ENCODE peak calls at places on chromosome 21, in nine cellular contexts. One of them, this sample, is unnamed.

GRCh38 chr21:43691086-43691795 is 27.7 kb upstream of the PDXK start:
- DNase-seq in tibial nerve: no peak
- DNase-seq in hepatocyte: no peak
- DNase-seq in lower lobe of right lung: peak; percentile 36
- DNase-seq in HCT116: no peak
- DNase-seq in HFF-Myc: no peak
- DNase-seq in astrocyte: no peak
- DNase-seq in endodermal cell: no peak
- DNase-seq in ovary: no peak
- DNase-seq in this sample: no peak

GRCh38 chr21:46363698-46364097 is 39.7 kb downstream of the PCNT start:
- DNase-seq in tibial nerve: no peak
- DNase-seq in hepatocyte: no peak
- DNase-seq in lower lobe of right lung: no peak
- DNase-seq in HCT116: no peak
- DNase-seq in HFF-Myc: no peak
- DNase-seq in astrocyte: no peak
- DNase-seq in endodermal cell: peak; percentile 53
- DNase-seq in ovary: no peak
- DNase-seq in this sample: no peak

GRCh38 chr21:46661211-46661625 is 25.7 kb downstream of the PRMT2 start:
- DNase-seq in tibial nerve: peak; percentile 43
- DNase-seq in hepatocyte: peak; percentile 69
- DNase-seq in lower lobe of right lung: peak; percentile 76
- DNase-seq in HCT116: no peak
- DNase-seq in HFF-Myc: peak; percentile 41
- DNase-seq in astrocyte: peak; percentile 72
- DNase-seq in endodermal cell: peak; percentile 89
- DNase-seq in ovary: peak; percentile 63
- DNase-seq in this sample: peak; percentile 21

GRCh38 chr21:17554619-17555472 is 42.0 kb downstream of the CXADR start:
- DNase-seq in tibial nerve: no peak
- DNase-seq in hepatocyte: no peak
- DNase-seq in lower lobe of right lung: no peak
- DNase-seq in HCT116: no peak
- DNase-seq in HFF-Myc: no peak
- DNase-seq in astrocyte: no peak
- DNase-seq in endodermal cell: no peak
- DNase-seq in ovary: no peak
- DNase-seq in this sample: no peak

GRCh38 chr21:46515109-46515508 is 56.4 kb downstream of the DIP2A start:
- DNase-seq in tibial nerve: no peak
- DNase-seq in hepatocyte: no peak
- DNase-seq in lower lobe of right lung: no peak
- DNase-seq in HCT116: no peak
- DNase-seq in HFF-Myc: no peak
- DNase-seq in astrocyte: peak; percentile 16
- DNase-seq in endodermal cell: no peak
- DNase-seq in ovary: peak; percentile 32
- DNase-seq in this sample: no peak

GRCh38 chr21:31158789-31159581 is 120.7 kb upstream of the KRTAP19-8 start:
- DNase-seq in tibial nerve: no peak
- DNase-seq in hepatocyte: no peak
- DNase-seq in lower lobe of right lung: no peak
- DNase-seq in HCT116: no peak
- DNase-seq in HFF-Myc: no peak
- DNase-seq in astrocyte: no peak
- DNase-seq in endodermal cell: peak; percentile 57
- DNase-seq in ovary: no peak
- DNase-seq in this sample: no peak

GRCh38 chr21:17763286-17764037 is 55.7 kb downstream of the C21orf91 start:
- DNase-seq in tibial nerve: no peak
- DNase-seq in hepatocyte: no peak
- DNase-seq in lower lobe of right lung: no peak
- DNase-seq in HCT116: no peak
- DNase-seq in HFF-Myc: no peak
- DNase-seq in astrocyte: no peak
- DNase-seq in endodermal cell: no peak
- DNase-seq in ovary: no peak
- DNase-seq in this sample: no peak

GRCh38 chr21:40952551-40953330 is 105.8 kb upstream of the DSCAM start:
- DNase-seq in tibial nerve: no peak
- DNase-seq in hepatocyte: no peak
- DNase-seq in lower lobe of right lung: no peak
- DNase-seq in HCT116: no peak
- DNase-seq in HFF-Myc: no peak
- DNase-seq in astrocyte: no peak
- DNase-seq in endodermal cell: no peak
- DNase-seq in ovary: no peak
- DNase-seq in this sample: no peak

GRCh38 chr21:31554511-31555022 is 104.9 kb upstream of the SOD1 start:
- DNase-seq in tibial nerve: no peak
- DNase-seq in hepatocyte: no peak
- DNase-seq in lower lobe of right lung: no peak
- DNase-seq in HCT116: peak; percentile 39
- DNase-seq in HFF-Myc: no peak
- DNase-seq in astrocyte: peak; percentile 82
- DNase-seq in endodermal cell: peak; percentile 78
- DNase-seq in ovary: no peak
- DNase-seq in this sample: no peak

GRCh38 chr21:14306143-14306907 is 76.6 kb downstream of the HSPA13 start:
- DNase-seq in tibial nerve: no peak
- DNase-seq in hepatocyte: no peak
- DNase-seq in lower lobe of right lung: no peak
- DNase-seq in HCT116: no peak
- DNase-seq in HFF-Myc: no peak
- DNase-seq in astrocyte: no peak
- DNase-seq in endodermal cell: no peak
- DNase-seq in ovary: no peak
- DNase-seq in this sample: no peak

GRCh38 chr21:35475768-35476167 is 426.7 kb upstream of the RUNX1 start:
- DNase-seq in tibial nerve: no peak
- DNase-seq in hepatocyte: no peak
- DNase-seq in lower lobe of right lung: no peak
- DNase-seq in HCT116: no peak
- DNase-seq in HFF-Myc: peak; percentile 9
- DNase-seq in astrocyte: peak; percentile 69
- DNase-seq in endodermal cell: no peak
- DNase-seq in ovary: no peak
- DNase-seq in this sample: peak; percentile 42

GRCh38 chr21:43291347-43291950 is 122.6 kb downstream of the CRYAA start:
- DNase-seq in tibial nerve: no peak
- DNase-seq in hepatocyte: no peak
- DNase-seq in lower lobe of right lung: peak; percentile 37
- DNase-seq in HCT116: no peak
- DNase-seq in HFF-Myc: no peak
- DNase-seq in astrocyte: no peak
- DNase-seq in endodermal cell: no peak
- DNase-seq in ovary: no peak
- DNase-seq in this sample: no peak

DNA sequence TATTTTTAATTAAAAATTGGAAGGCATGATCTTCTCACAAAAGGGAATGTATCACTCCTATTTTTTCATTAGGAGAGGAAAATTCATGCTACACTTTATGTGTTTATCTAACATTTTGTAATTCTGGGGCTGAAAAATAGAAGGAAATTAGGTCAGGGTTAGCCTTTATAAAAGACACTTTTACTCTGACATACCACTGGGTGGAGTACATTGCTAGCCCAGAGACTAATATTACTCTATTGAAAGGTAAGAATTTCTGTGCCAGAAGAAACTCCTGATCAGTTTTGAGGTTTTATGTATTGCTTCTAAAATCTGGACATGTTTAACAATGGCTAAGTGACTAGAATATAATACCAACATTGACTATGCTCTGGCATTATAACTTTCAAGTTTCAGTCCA is 724.6 kb downstream of the USP25 start:
- DNase-seq in tibial nerve: no peak
- DNase-seq in hepatocyte: no peak
- DNase-seq in lower lobe of right lung: no peak
- DNase-seq in HCT116: no peak
- DNase-seq in HFF-Myc: no peak
- DNase-seq in astrocyte: no peak
- DNase-seq in endodermal cell: no peak
- DNase-seq in ovary: no peak
- DNase-seq in this sample: no peak
- TF ChIP-seq CTCF in tibial nerve: no peak
- TF ChIP-seq CTCF in hepatocyte: peak; percentile 33
- TF ChIP-seq CTCF in lower lobe of right lung: no peak
- TF ChIP-seq CTCF in HCT116: no peak
- TF ChIP-seq CTCF in HFF-Myc: no peak
- TF ChIP-seq CTCF in astrocyte: peak; percentile 38
- TF ChIP-seq CTCF in endodermal cell: peak; percentile 59
- TF ChIP-seq CTCF in ovary: no peak
- TF ChIP-seq CTCF in this sample: peak; percentile 5

GRCh38 chr21:38095220-38095619 is 161.6 kb upstream of the KCNJ15 start:
- DNase-seq in tibial nerve: no peak
- DNase-seq in hepatocyte: no peak
- DNase-seq in lower lobe of right lung: no peak
- DNase-seq in HCT116: no peak
- DNase-seq in HFF-Myc: no peak
- DNase-seq in astrocyte: no peak
- DNase-seq in endodermal cell: no peak
- DNase-seq in ovary: no peak
- DNase-seq in this sample: no peak

GRCh38 chr21:38092033-38092432 is 164.8 kb upstream of the KCNJ15 start:
- DNase-seq in tibial nerve: no peak
- DNase-seq in hepatocyte: no peak
- DNase-seq in lower lobe of right lung: no peak
- DNase-seq in HCT116: no peak
- DNase-seq in HFF-Myc: no peak
- DNase-seq in astrocyte: no peak
- DNase-seq in endodermal cell: no peak
- DNase-seq in ovary: no peak
- DNase-seq in this sample: no peak

GRCh38 chr21:38088916-38089762 is 167.7 kb upstream of the KCNJ15 start:
- DNase-seq in tibial nerve: no peak
- DNase-seq in hepatocyte: no peak
- DNase-seq in lower lobe of right lung: no peak
- DNase-seq in HCT116: no peak
- DNase-seq in HFF-Myc: no peak
- DNase-seq in astrocyte: no peak
- DNase-seq in endodermal cell: no peak
- DNase-seq in ovary: no peak
- DNase-seq in this sample: no peak

GRCh38 chr21:38086580-38086979 is 170.2 kb upstream of the KCNJ15 start:
- DNase-seq in tibial nerve: no peak
- DNase-seq in hepatocyte: no peak
- DNase-seq in lower lobe of right lung: no peak
- DNase-seq in HCT116: no peak
- DNase-seq in HFF-Myc: no peak
- DNase-seq in astrocyte: no peak
- DNase-seq in endodermal cell: no peak
- DNase-seq in ovary: no peak
- DNase-seq in this sample: no peak

GRCh38 chr21:38089763-38090046 is 167.1 kb upstream of the KCNJ15 start:
- DNase-seq in tibial nerve: no peak
- DNase-seq in hepatocyte: no peak
- DNase-seq in lower lobe of right lung: no peak
- DNase-seq in HCT116: no peak
- DNase-seq in HFF-Myc: no peak
- DNase-seq in astrocyte: no peak
- DNase-seq in endodermal cell: no peak
- DNase-seq in ovary: no peak
- DNase-seq in this sample: no peak
- H3K4me3 ChIP-seq in tibial nerve: no peak overlapping the region
- H3K4me3 ChIP-seq in hepatocyte: no peak overlapping the region
- H3K4me3 ChIP-seq in lower lobe of right lung: no peak overlapping the region
- H3K4me3 ChIP-seq in HCT116: no peak overlapping the region
- H3K4me3 ChIP-seq in HFF-Myc: no peak overlapping the region
- H3K4me3 ChIP-seq in astrocyte: no peak overlapping the region
- H3K4me3 ChIP-seq in endodermal cell: no peak overlapping the region
- H3K4me3 ChIP-seq in ovary: no peak overlapping the region
- H3K4me3 ChIP-seq in this sample: no peak overlapping the region

DNA sequence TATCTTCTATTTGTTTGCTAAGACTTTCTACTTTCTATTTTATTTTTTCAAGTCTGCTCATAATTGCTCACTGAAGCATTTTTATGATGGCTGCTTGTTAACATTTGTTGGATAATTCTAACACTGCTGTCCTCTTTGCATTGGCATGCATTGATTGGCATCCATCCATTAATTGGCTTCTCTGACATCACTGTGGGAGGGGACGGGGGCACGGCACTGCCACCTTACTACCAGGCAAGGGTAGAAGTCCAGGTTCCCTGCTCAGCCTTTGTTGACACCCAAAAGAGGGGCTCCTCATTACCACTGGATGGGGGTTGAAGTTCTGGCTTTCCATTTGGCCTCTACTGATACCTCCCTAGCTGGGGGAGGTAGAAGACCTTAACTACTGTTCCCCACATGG is 11.5 kb upstream of the ABCG1 start:
- DNase-seq in tibial nerve: no peak
- DNase-seq in hepatocyte: no peak
- DNase-seq in lower lobe of right lung: no peak
- DNase-seq in HCT116: no peak
- DNase-seq in HFF-Myc: no peak
- DNase-seq in astrocyte: no peak
- DNase-seq in endodermal cell: peak; percentile 12
- DNase-seq in ovary: no peak
- DNase-seq in this sample: no peak
- TF ChIP-seq CTCF in tibial nerve: no peak
- TF ChIP-seq CTCF in hepatocyte: no peak
- TF ChIP-seq CTCF in lower lobe of right lung: no peak
- TF ChIP-seq CTCF in HCT116: no peak
- TF ChIP-seq CTCF in HFF-Myc: no peak
- TF ChIP-seq CTCF in astrocyte: no peak
- TF ChIP-seq CTCF in endodermal cell: no peak
- TF ChIP-seq CTCF in ovary: no peak
- TF ChIP-seq CTCF in this sample: no peak

GRCh38 chr21:39681257-39681656 is 63.7 kb upstream of the IGSF5 start:
- DNase-seq in tibial nerve: no peak
- DNase-seq in hepatocyte: no peak
- DNase-seq in lower lobe of right lung: no peak
- DNase-seq in HCT116: no peak
- DNase-seq in HFF-Myc: no peak
- DNase-seq in astrocyte: peak; percentile 48
- DNase-seq in endodermal cell: no peak
- DNase-seq in ovary: no peak
- DNase-seq in this sample: no peak

GRCh38 chr21:39681845-39682244 is 63.1 kb upstream of the IGSF5 start:
- DNase-seq in tibial nerve: no peak
- DNase-seq in hepatocyte: no peak
- DNase-seq in lower lobe of right lung: no peak
- DNase-seq in HCT116: no peak
- DNase-seq in HFF-Myc: no peak
- DNase-seq in astrocyte: peak; percentile 92
- DNase-seq in endodermal cell: no peak
- DNase-seq in ovary: no peak
- DNase-seq in this sample: peak; percentile 91

GRCh38 chr21:39676054-39676771 is 63.5 kb downstream of the B3GALT5 start:
- DNase-seq in tibial nerve: no peak
- DNase-seq in hepatocyte: peak; percentile 73
- DNase-seq in lower lobe of right lung: no peak
- DNase-seq in HCT116: no peak
- DNase-seq in HFF-Myc: no peak
- DNase-seq in astrocyte: peak; percentile 76
- DNase-seq in endodermal cell: no peak
- DNase-seq in ovary: no peak
- DNase-seq in this sample: no peak

GRCh38 chr21:39675595-39675994 is 62.9 kb downstream of the B3GALT5 start:
- DNase-seq in tibial nerve: no peak
- DNase-seq in hepatocyte: no peak
- DNase-seq in lower lobe of right lung: no peak
- DNase-seq in HCT116: no peak
- DNase-seq in HFF-Myc: no peak
- DNase-seq in astrocyte: no peak
- DNase-seq in endodermal cell: peak; percentile 65
- DNase-seq in ovary: no peak
- DNase-seq in this sample: no peak

GRCh38 chr21:39680216-39680615 is 64.8 kb upstream of the IGSF5 start:
- DNase-seq in tibial nerve: no peak
- DNase-seq in hepatocyte: no peak
- DNase-seq in lower lobe of right lung: no peak
- DNase-seq in HCT116: no peak
- DNase-seq in HFF-Myc: no peak
- DNase-seq in astrocyte: no peak
- DNase-seq in endodermal cell: no peak
- DNase-seq in ovary: no peak
- DNase-seq in this sample: no peak
- H3K4me3 ChIP-seq in tibial nerve: no peak overlapping the region
- H3K4me3 ChIP-seq in hepatocyte: no peak overlapping the region
- H3K4me3 ChIP-seq in lower lobe of right lung: no peak overlapping the region
- H3K4me3 ChIP-seq in HCT116: no peak overlapping the region
- H3K4me3 ChIP-seq in HFF-Myc: no peak overlapping the region
- H3K4me3 ChIP-seq in astrocyte: no peak overlapping the region
- H3K4me3 ChIP-seq in endodermal cell: no peak overlapping the region
- H3K4me3 ChIP-seq in ovary: no peak overlapping the region
- H3K4me3 ChIP-seq in this sample: no peak overlapping the region